ENCODE peak calls at places on chromosomes 7 and 10, in five cellular contexts. L, D, M, W and F are unnamed samples.

GRCh38 chr7:98034044-98035035 is 44.3 kb upstream of the OCM2 start:
- DNase-seq in L (no peak), D (no peak), M (no peak), W (no peak), F (no peak)

GRCh38 chr7:148872198-148872597 is 11.9 kb downstream of the EZH2 start:
- DNase-seq in L (no peak), D (no peak), M (no peak), W (no peak), F (no peak)

GRCh38 chr10:100780324-100780723 is 34.9 kb downstream of the PAX2 start:
- DNase-seq in L (no peak), D (no peak), M (no peak), W (no peak), F (peak)

GRCh38 chr10:118698421-118698820 is 56.3 kb downstream of the CACUL1 start:
- DNase-seq in L (peak), D (no peak), M (no peak), W (no peak), F (no peak)

GRCh38 chr7:35241884-35242283 is 12.0 kb downstream of the TBX20 start:
- DNase-seq in L (no peak), D (no peak), M (no peak), W (no peak), F (no peak)

GRCh38 chr7:43960933-43961332 is 34.7 kb downstream of the UBE2D4 start:
- DNase-seq in L (no peak), D (no peak), M (no peak), W (no peak), F (no peak)

GRCh38 chr7:94710256-94710655 is 54.3 kb upstream of the SGCE start:
- DNase-seq in L (no peak), D (no peak), M (no peak), W (no peak), F (no peak)

GRCh38 chr7:73442222-73442902 is 8.8 kb downstream of the FZD9 start:
- DNase-seq in L (no peak), D (no peak), M (no peak), W (no peak), F (no peak)

GRCh38 chr10:119726291-119727261 is 726 bp downstream of the INPP5F start:
- DNase-seq in L (peak), D (peak), M (no peak), W (no peak), F (no peak)

GRCh38 chr10:122648599-122649428 is 50.8 kb downstream of the C10orf120 start:
- DNase-seq in L (peak), D (peak), M (peak), W (peak), F (no peak)

GRCh38 chr7:141294122-141294829 is 220.4 kb downstream of the TMEM178B start:
- DNase-seq in L (no peak), D (no peak), M (no peak), W (no peak), F (no peak)

GRCh38 chr10:25954851-25955250 is 20.8 kb downstream of the MYO3A start:
- DNase-seq in L (no peak), D (no peak), M (no peak), W (no peak), F (no peak)

GRCh38 chr10:62792261-62792660 is 12.3 kb upstream of the ADO start:
- DNase-seq in L (no peak), D (no peak), M (no peak), W (no peak), F (no peak)

GRCh38 chr7:2172311-2173183 is 60.2 kb downstream of the MAD1L1 start:
- DNase-seq in L (peak), D (no peak), M (no peak), W (no peak), F (no peak)

GRCh38 chr7:130363156-130363847 is 17.0 kb upstream of the CPA1 start:
- DNase-seq in L (no peak), D (no peak), M (no peak), W (no peak), F (peak)

GRCh38 chr7:135094472-135095237 is 53.2 kb upstream of the TMEM140 start:
- DNase-seq in L (no peak), D (no peak), M (no peak), W (no peak), F (no peak)

GRCh38 chr7:17879075-17879661 is 61.1 kb downstream of the SNX13 start:
- DNase-seq in L (no peak), D (no peak), M (no peak), W (no peak), F (no peak)

GRCh38 chr10:82581940-82582339 is 706.9 kb downstream of the NRG3 start:
- DNase-seq in L (no peak), D (no peak), M (no peak), W (no peak), F (no peak)

GRCh38 chr7:148914208-148914777 is 30.2 kb upstream of the EZH2 start:
- DNase-seq in L (no peak), D (no peak), M (no peak), W (no peak), F (no peak)

GRCh38 chr7:82616059-82616723 is 172.6 kb upstream of the CACNA2D1 start:
- DNase-seq in L (no peak), D (no peak), M (no peak), W (no peak), F (no peak)

GRCh38 chr7:116209561-116210070 is 723 bp upstream of the TES start:
- DNase-seq in L (no peak), D (no peak), M (no peak), W (no peak), F (no peak)

GRCh38 chr10:78362406-78363022 is 328.9 kb downstream of the RPS24 start:
- DNase-seq in L (no peak), D (no peak), M (no peak), W (peak), F (no peak)

GRCh38 chr10:43619368-43619767 is 13.1 kb downstream of the ZNF485 start:
- DNase-seq in L (no peak), D (no peak), M (no peak), W (no peak), F (no peak)

GRCh38 chr10:30386801-30387588 is 37.9 kb upstream of the MTPAP start:
- DNase-seq in L (no peak), D (no peak), M (no peak), W (no peak), F (no peak)

GRCh38 chr10:51244739-51245138 is 170.5 kb downstream of the PRKG1 start:
- DNase-seq in L (no peak), D (no peak), M (no peak), W (no peak), F (no peak)

GRCh38 chr10:11170993-11171416 is 153.3 kb downstream of the CELF2 start:
- DNase-seq in L (no peak), D (no peak), M (no peak), W (no peak), F (no peak)

GRCh38 chr10:129193148-129193547 is 273.9 kb upstream of the MGMT start:
- DNase-seq in L (no peak), D (no peak), M (no peak), W (no peak), F (no peak)

GRCh38 chr7:135448753-135449152 is 61.1 kb downstream of the CNOT4 start:
- DNase-seq in L (no peak), D (no peak), M (no peak), W (no peak), F (no peak)

GRCh38 chr10:7444576-7445226 is 33.9 kb upstream of the SFMBT2 start:
- DNase-seq in L (peak), D (no peak), M (no peak), W (no peak), F (no peak)

GRCh38 chr10:8042864-8043568 is 11.5 kb upstream of the GATA3 start:
- DNase-seq in L (no peak), D (no peak), M (no peak), W (no peak), F (no peak)

GRCh38 chr10:102621418-102622325 is 22.6 kb upstream of the TRIM8 start:
- DNase-seq in L (no peak), D (no peak), M (no peak), W (no peak), F (peak)

GRCh38 chr10:73806176-73806950 is 5.0 kb downstream of the NDST2 start:
- DNase-seq in L (no peak), D (no peak), M (no peak), W (no peak), F (peak)

GRCh38 chr10:107546239-107546638 is 381.7 kb upstream of the SORCS1 start:
- DNase-seq in L (no peak), D (no peak), M (no peak), W (no peak), F (no peak)

GRCh38 chr10:84452006-84452405 is 123.6 kb downstream of the CCSER2 start:
- DNase-seq in L (no peak), D (no peak), M (no peak), W (no peak), F (no peak)

GRCh38 chr10:8321990-8322389 is 267.5 kb downstream of the GATA3 start:
- DNase-seq in L (no peak), D (no peak), M (no peak), W (no peak), F (no peak)

GRCh38 chr7:142880886-142881505 is 4.5 kb downstream of the TRPV6 start:
- DNase-seq in L (peak), D (peak), M (peak), W (no peak), F (no peak)

DNA sequence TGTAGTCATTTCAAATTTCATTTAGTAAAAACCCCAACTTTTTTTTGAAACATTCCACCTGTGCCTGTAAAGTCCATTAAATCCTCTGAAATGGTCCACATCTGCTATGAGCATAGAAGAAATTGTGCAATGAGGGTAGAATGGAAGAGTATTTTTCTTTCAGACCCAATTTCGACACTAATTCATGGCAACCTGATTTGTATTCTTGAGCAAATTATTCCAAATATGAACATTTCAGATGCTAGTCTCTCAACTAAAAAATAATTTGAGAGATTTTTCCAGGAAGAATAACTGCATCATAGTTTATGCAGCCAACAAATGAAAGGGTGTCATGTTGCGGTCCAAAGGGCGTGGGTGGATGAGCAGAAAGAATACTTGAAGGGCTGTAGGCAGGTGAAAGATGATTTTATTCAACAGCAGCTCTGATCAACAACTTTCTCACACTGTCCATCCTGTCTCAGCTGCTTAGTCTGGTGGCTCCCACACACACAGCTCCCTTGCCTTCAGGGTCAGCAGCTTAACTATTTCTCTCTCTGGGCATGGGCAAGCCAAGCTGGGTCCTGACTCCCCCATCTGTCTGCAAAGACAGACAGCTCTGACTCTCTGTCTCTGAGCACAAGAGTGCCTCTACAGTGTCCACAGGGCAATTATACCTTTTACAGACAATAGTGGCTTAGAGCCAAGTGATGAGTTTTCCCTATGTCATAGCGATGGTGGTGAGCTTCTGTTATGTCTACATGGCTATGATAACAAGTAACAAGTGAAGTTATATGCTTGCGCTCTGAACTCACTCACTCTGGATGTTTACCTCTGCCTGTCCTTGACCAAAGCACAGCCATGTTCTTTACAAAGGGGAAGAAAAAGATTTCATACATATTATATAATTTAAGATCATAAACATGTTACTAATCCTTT is 11.5 kb downstream of the STEAP2 start:
- DNase-seq in L (peak), D (no peak), M (no peak), W (no peak), F (no peak)
- TF ChIP-seq CTCF in L (no peak), D (no peak), M (no peak), W (no peak), F (no peak)

GRCh38 chr7:32947420-32947983 is 9.7 kb upstream of the FKBP9 start:
- DNase-seq in L (no peak), D (no peak), M (no peak), W (no peak), F (no peak)

GRCh38 chr7:32943654-32944030 is 13.6 kb upstream of the FKBP9 start:
- DNase-seq in L (no peak), D (no peak), M (no peak), W (no peak), F (no peak)

GRCh38 chr7:32941996-32942782 is 15.1 kb upstream of the FKBP9 start:
- DNase-seq in L (peak), D (peak), M (peak), W (peak), F (no peak)

GRCh38 chr7:32941181-32941995 is 15.9 kb upstream of the FKBP9 start:
- DNase-seq in L (no peak), D (no peak), M (no peak), W (no peak), F (no peak)

DNA sequence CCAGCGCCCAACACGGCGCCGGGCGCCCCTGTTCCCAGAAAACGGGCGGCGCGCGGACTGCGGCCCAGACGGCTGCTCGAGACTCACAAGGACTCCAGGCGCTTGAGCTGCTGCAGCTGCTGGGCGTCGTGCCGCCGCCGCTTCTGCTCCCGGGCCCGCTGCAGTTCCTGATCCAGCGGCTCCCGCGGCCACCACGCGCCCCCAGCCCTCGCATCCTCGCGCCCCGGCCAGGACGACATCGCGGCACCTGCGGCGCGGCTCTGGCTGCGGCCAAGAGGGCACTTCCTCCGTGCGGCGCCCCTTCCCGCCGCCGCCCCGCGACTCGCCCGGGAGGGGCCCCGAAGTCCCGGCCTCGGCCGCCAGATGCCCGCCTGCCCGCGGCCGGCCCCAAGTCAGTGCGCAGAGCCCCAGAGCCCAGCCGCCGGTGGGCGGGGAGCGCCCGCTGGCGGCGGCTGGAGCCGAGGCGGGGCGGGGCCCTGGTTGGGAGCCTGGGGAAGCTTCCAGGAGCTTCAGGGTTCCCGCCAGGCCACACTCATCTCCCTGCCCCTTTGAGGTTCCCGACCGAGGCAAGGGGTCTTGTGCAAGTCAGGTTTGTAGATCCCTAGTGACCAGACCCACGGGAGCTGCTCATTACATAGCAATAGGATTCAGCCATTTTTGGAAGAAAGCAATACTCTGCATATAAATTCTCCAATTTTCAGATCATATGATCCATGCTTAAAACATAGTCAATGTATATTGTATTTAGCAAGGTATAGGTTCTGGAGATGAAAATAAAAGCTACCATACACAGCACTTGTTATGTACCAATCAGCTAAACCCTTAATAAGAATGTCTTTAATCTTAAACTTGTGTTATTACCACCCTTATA is 14.2 kb upstream of the FKBP9 start:
- DNase-seq in L (peak), D (peak), M (peak), W (peak), F (no peak)
- TF ChIP-seq CTCF in L (peak), D (peak), M (peak), W (peak), F (peak)

GRCh38 chr7:29765392-29765979 is 40.8 kb upstream of the WIPF3 start:
- DNase-seq in L (no peak), D (no peak), M (no peak), W (no peak), F (no peak)

GRCh38 chr7:29763266-29763665 is 43.0 kb upstream of the WIPF3 start:
- DNase-seq in L (no peak), D (no peak), M (no peak), W (no peak), F (no peak)

DNA sequence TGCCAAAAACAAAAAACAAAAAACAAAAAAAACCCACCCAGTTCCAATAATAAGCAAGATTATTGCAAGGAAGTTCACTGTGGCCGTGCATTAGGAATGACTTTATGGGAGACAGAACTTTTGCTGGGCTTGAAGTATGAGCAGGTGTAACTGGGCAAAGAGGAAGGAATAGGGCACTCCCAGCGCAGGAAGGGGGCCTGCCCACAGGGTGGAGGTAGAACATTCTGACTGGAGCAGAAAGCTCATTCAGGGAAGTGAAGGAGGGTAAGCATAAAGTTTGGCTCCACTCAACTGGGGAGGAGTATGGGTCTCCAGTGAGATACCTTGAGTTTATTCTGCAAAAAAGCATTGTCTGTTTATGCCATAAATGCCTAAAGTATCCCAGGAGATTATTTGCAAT is 42.1 kb upstream of the WIPF3 start:
- DNase-seq in L (peak), D (no peak), M (no peak), W (no peak), F (no peak)
- TF ChIP-seq CTCF in L (no peak), D (peak), M (no peak), W (no peak), F (peak)

DNA sequence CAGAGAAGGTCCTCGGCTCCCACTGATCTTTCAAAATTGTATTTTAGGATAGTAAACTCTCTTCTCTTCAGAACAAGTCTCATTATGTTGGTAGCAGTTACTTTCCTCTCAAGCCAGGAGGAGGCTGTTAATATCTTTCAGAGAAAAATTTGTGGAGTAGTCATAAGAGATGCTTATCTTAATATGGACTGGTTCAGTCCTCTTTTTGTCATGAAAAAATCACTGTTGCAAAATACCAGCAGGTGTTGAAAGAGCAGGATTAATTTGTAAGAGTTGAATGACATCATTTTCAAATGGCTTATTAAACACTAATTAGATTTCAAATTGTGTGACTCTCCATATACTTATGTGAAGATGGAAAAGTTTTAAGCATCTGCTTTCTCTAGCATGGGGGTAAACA is 662.5 kb downstream of the POM121L12 start:
- DNase-seq in L (no peak), D (no peak), M (no peak), W (no peak), F (no peak)
- TF ChIP-seq CTCF in L (no peak), D (no peak), M (no peak), W (no peak), F (no peak)

GRCh38 chr7:106029941-106030340 is 66.9 kb downstream of the CDHR3 start:
- DNase-seq in L (no peak), D (no peak), M (no peak), W (no peak), F (no peak)
- TF ChIP-seq CTCF in L (no peak), D (no peak), M (no peak), W (no peak), F (no peak)

GRCh38 chr10:14773551-14774213 is 1.0 kb downstream of the FAM107B start:
- DNase-seq in L (no peak), D (no peak), M (no peak), W (no peak), F (no peak)
- TF ChIP-seq CTCF in L (peak), D (peak), M (no peak), W (peak), F (peak)

GRCh38 chr7:105521731-105522458 is at the start of gene PUS7:
- DNase-seq in L (peak), D (peak), M (peak), W (peak), F (peak)
- TF ChIP-seq CTCF in L (no peak), D (no peak), M (no peak), W (peak), F (peak)

GRCh38 chr10:110221721-110222261 is 14.4 kb downstream of the MXI1 start:
- DNase-seq in L (peak), D (peak), M (no peak), W (peak), F (no peak)
- TF ChIP-seq CTCF in L (peak), D (peak), M (no peak), W (peak), F (peak)

GRCh38 chr7:108108131-108108530 is 22.0 kb downstream of the LAMB4 start:
- DNase-seq in L (no peak), D (no peak), M (no peak), W (no peak), F (no peak)

GRCh38 chr7:108104324-108104723 is 25.8 kb downstream of the LAMB4 start:
- DNase-seq in L (no peak), D (no peak), M (no peak), W (no peak), F (no peak)

GRCh38 chr7:108112683-108113082 is 17.5 kb downstream of the LAMB4 start:
- DNase-seq in L (no peak), D (no peak), M (no peak), W (no peak), F (no peak)

GRCh38 chr7:108114117-108114841 is 15.9 kb downstream of the LAMB4 start:
- DNase-seq in L (peak), D (no peak), M (no peak), W (no peak), F (no peak)

GRCh38 chr7:108109216-108109908 is 20.8 kb downstream of the LAMB4 start:
- DNase-seq in L (peak), D (no peak), M (no peak), W (no peak), F (no peak)
- TF ChIP-seq CTCF in L (peak), D (peak), M (no peak), W (peak), F (peak)